ENCODE peak calls at places on chromosomes 5 and 9, in seven cellular contexts. Z, G, J, C, P, D and V are unnamed samples.

GRCh38 chr5:149782900-149783586 is 52.9 kb downstream of the PPARGC1B start:
- DNase-seq in C (no peak), D (no peak), Z (no peak), G (no peak), P (no peak), J (no peak), V (no peak)

GRCh38 chr5:171615201-171616001 is 170.2 kb upstream of the SMIM23 start:
- DNase-seq in D (no peak), Z (peak), P (no peak), G (no peak), C (peak), J (no peak), V (no peak)

GRCh38 chr9:106818034-106818433 is 44.9 kb upstream of the ZNF462 start:
- DNase-seq in D (no peak), Z (no peak), G (no peak), P (no peak), J (no peak), C (no peak), V (no peak)

GRCh38 chr5:99275128-99275527 is 346.3 kb upstream of the CHD1 start:
- DNase-seq in C (no peak), G (no peak), D (no peak), J (no peak), Z (no peak), P (no peak), V (no peak)

GRCh38 chr9:3088166-3088702 is 244.3 kb upstream of the PUM3 start:
- DNase-seq in D (no peak), Z (no peak), G (peak), C (no peak), J (no peak), P (no peak), V (no peak)

GRCh38 chr5:127761869-127762268 is 58.7 kb downstream of the CCDC192 start:
- DNase-seq in D (no peak), C (no peak), J (no peak), P (no peak), Z (no peak), G (no peak), V (no peak)

GRCh38 chr9:75448281-75448680 is 360.0 kb downstream of the OSTF1 start:
- DNase-seq in Z (no peak), C (no peak), D (no peak), G (no peak), J (no peak), P (no peak), V (no peak)

GRCh38 chr9:82583524-82583923 is 479.4 kb downstream of the RASEF start:
- DNase-seq in P (no peak), C (no peak), G (no peak), Z (no peak), D (peak), J (no peak), V (no peak)

GRCh38 chr5:105739732-105740131 is 1931.0 kb downstream of the EFNA5 start:
- DNase-seq in C (no peak), J (no peak), G (no peak), P (no peak), Z (no peak), D (no peak), V (no peak)
- TF ChIP-seq SIN3A in C (no peak), J (no peak), G (no peak), P (no peak), Z (no peak), D (no peak), V (no peak)

GRCh38 chr9:121839726-121840500 is 188.5 kb downstream of the DAB2IP start:
- DNase-seq in P (no peak), D (no peak), J (no peak), Z (no peak), C (no peak), G (no peak), V (peak)

GRCh38 chr9:121838757-121839669 is 187.6 kb downstream of the DAB2IP start:
- DNase-seq in C (no peak), D (no peak), P (no peak), Z (no peak), G (no peak), J (no peak), V (no peak)

GRCh38 chr9:121835581-121836381 is 184.3 kb downstream of the DAB2IP start:
- DNase-seq in D (no peak), C (no peak), P (no peak), G (no peak), J (no peak), Z (no peak), V (no peak)

GRCh38 chr9:121836382-121836885 is 185.0 kb downstream of the DAB2IP start:
- DNase-seq in D (no peak), C (no peak), J (no peak), G (no peak), P (no peak), Z (no peak), V (no peak)

DNA sequence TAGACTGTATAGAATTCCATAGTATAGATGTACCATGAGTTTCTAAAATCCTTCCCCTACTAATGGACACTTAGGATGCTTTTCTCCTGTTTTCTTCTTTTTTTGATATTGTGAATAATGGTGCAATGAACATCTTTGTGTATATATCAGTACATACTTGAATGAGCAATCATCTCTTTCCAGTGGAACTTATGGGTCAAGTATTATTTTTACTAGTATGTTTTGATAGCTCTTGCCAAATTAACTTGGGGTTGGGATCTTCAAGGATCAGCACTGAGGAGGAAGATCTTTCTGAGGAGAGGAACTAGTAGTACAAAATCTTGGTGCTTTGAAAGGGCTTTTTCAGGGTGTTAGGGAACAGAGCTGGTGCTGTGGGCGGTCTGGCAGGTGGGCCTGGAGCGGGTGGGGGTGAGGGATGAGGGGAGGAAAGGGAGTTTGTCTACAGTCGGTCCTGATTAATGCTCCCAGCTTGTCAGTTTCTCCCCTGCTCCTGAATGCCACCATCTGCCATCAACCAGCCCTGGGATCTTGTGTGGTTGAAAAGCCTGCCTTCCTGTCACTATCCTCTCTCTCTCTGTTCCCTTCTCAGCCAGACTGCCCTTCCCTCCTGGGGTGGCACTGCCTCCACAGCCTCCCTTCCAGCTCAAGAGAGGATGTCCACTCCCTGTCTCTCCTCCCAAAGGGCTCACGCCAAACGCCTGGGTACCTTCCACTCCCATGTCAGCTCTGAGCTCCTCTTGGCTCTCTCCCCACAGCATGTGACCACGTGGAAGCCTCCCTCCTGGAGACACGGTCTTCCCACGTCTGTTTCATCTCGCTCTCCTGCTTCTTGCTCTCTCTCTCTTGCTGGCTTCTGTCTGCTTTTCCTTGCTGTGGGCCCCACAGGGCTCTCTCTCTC is 185.9 kb downstream of the DAB2IP start:
- DNase-seq in G (no peak), C (no peak), J (no peak), D (no peak), Z (no peak), P (no peak), V (no peak)
- TF ChIP-seq SIN3A in G (no peak), C (no peak), J (no peak), D (no peak), Z (no peak), P (no peak), V (no peak)

DNA sequence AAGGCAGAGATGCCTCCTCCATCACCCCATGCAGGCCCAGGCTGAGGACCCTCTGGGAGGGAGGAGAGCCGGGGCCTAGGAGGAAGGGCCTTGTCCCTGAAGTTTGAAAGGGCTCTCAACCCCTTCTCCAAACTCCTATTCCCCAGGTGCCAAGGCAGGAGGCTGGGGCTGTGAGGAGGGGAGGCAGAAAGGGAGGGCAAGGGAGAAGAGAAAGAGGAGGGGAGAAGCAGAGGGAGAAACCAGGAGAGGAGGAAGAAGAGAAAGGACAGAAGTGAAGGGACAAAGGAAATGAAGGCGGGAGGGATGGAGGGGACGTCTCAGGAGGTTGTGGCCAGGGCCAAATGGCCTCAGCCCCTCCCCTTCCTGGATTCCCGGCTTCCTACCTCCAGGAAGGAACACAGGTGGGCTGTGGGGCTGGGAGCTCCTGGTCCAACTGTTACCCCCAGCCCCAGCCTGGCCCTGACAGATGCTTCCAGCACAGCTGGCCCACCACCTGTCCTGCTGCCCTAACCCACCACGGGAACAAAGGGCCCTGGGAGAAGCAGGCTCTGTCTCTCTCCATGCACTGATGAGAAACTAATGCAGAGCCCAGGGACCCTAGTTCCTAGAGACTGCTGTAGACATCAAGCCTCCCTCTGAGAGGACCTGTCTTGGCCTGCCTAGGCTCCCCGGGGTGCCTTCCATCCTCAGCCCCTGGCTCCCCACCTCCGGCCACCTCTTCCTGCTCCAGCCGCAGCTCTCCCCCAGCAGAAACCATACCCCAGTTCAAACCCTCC is 3.5 kb downstream of the DBN1 start:
- DNase-seq in J (no peak), C (no peak), P (no peak), D (no peak), Z (no peak), G (no peak), V (no peak)
- TF ChIP-seq SIN3A in J (no peak), C (no peak), P (no peak), D (no peak), Z (no peak), G (no peak), V (no peak)

GRCh38 chr9:120917989-120918630 is 8.5 kb downstream of the TRAF1 start:
- DNase-seq in P (no peak), C (no peak), Z (no peak), J (no peak), G (no peak), D (no peak), V (no peak)

GRCh38 chr9:120914953-120915352 is 11.6 kb downstream of the TRAF1 start:
- DNase-seq in D (no peak), Z (no peak), P (no peak), G (no peak), C (no peak), J (no peak), V (no peak)

GRCh38 chr9:120915854-120916495 is 10.6 kb downstream of the TRAF1 start:
- DNase-seq in J (no peak), Z (no peak), P (no peak), G (no peak), C (no peak), D (no peak), V (no peak)

GRCh38 chr9:120917285-120917684 is 9.3 kb downstream of the TRAF1 start:
- DNase-seq in D (no peak), J (no peak), G (no peak), P (no peak), C (no peak), Z (no peak), V (no peak)

GRCh38 chr9:120916573-120916972 is 10.0 kb downstream of the TRAF1 start:
- DNase-seq in G (no peak), D (no peak), P (no peak), C (peak), Z (no peak), J (no peak), V (no peak)
- TF ChIP-seq SIN3A in G (no peak), D (no peak), P (no peak), C (no peak), Z (no peak), J (no peak), V (no peak)

DNA sequence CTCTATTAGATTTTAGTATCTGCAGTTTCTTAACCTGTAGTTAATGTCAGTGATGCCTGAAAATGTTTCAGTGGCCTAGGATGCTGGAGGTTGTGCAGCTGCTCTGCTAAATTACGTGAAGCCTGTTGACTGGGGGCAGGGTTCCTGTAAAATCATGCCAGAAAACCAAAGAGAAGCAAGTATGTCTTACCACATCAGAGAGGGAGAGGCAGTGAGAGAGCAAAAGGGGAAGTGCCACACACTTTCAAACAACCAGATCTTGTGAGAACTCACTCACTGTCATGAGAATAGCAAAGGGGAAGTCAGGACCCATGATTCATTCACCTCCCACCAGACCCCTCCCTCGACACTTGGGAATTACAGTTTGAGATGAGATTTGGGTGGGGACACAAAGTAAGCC is 83.9 kb upstream of the CYLC2 start:
- DNase-seq in P (no peak), J (no peak), Z (no peak), D (no peak), C (no peak), G (no peak), V (no peak)
- TF ChIP-seq SIN3A in P (no peak), J (no peak), Z (no peak), D (no peak), C (no peak), G (no peak), V (no peak)

GRCh38 chr9:134994926-134995791 is 77.4 kb upstream of the FCN1 start:
- DNase-seq in C (no peak), G (no peak), D (no peak), J (no peak), Z (no peak), P (no peak), V (no peak)

GRCh38 chr9:134992755-134993124 is 75.0 kb upstream of the FCN1 start:
- DNase-seq in P (no peak), Z (no peak), C (no peak), G (no peak), J (no peak), D (no peak), V (no peak)

GRCh38 chr9:134995792-134996120 is 78.0 kb upstream of the FCN1 start:
- DNase-seq in J (no peak), Z (no peak), D (no peak), C (no peak), P (no peak), G (no peak), V (no peak)

GRCh38 chr9:134993416-134993815 is 75.7 kb upstream of the FCN1 start:
- DNase-seq in D (no peak), C (no peak), J (no peak), Z (no peak), G (no peak), P (no peak), V (no peak)

DNA sequence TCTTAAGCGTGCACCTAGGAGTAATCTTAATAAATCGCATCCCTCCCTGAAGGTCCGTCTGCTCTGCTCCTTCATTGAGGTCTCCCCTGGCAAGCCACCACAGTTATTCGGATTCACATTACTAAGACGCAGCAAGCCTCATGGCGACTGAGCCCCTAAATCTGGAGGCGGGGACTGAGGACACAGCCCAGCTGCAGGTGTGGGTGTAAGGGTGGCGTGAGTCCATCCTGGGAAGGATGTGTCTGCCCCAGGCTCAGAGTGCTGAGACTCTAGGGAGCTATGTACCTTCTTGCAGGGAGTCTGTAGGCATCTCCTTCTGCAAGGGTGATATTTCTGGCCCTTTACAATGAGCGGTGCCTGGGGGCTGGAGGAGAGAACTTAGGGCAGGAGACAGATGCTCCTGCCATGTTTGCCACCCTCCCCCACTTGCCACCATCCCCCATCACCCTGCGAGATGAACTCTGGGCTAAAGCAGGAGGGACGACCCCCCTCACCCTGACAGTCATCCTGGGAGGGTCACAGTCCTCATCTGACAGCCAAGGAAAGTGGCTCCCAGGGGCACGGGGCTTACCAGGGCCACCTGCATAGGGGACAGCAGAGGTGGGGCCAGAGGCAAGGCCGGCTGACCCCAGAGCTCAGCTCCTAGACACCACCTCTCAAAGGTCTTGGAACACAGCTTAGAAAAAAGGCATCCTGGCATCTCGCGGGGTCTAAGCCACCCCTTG is 76.4 kb upstream of the FCN1 start:
- DNase-seq in D (no peak), P (no peak), G (no peak), J (no peak), Z (no peak), C (no peak), V (no peak)
- TF ChIP-seq SIN3A in D (no peak), P (no peak), G (no peak), J (no peak), Z (no peak), C (no peak), V (no peak)

DNA sequence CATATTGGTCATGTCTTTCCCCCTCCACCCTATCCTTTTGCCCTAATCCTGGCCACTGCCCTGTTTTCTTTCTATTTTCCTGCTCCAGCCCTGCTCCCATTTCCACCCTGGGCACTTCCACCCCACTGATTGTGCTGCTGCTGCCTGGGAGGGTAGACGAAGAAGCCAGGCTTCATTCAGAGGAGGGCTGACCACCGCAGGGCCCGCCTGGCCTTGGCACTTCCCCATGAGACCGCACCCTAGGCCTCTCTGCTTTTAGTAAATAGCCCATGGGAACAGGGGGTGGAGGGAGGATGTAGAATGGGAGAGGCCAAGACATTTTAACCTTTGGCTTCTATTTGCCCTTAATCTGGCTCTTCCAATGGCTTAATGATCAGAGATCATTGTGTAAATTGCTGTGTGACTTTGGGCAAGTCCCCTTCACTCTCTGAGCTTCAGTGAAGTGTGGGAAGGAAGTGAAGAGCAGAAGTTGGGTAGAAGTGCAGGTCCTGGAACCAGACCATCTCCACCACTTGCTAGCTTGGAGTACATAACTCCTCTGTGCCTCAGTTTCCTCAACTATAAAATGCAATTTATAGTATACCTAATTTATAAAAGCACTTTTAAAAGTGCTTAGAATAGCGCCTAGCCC is 13.6 kb upstream of the GPX3 start:
- DNase-seq in J (no peak), C (no peak), P (no peak), Z (no peak), D (no peak), G (no peak), V (no peak)
- TF ChIP-seq SIN3A in J (no peak), C (no peak), P (no peak), Z (no peak), D (no peak), G (no peak), V (no peak)

DNA sequence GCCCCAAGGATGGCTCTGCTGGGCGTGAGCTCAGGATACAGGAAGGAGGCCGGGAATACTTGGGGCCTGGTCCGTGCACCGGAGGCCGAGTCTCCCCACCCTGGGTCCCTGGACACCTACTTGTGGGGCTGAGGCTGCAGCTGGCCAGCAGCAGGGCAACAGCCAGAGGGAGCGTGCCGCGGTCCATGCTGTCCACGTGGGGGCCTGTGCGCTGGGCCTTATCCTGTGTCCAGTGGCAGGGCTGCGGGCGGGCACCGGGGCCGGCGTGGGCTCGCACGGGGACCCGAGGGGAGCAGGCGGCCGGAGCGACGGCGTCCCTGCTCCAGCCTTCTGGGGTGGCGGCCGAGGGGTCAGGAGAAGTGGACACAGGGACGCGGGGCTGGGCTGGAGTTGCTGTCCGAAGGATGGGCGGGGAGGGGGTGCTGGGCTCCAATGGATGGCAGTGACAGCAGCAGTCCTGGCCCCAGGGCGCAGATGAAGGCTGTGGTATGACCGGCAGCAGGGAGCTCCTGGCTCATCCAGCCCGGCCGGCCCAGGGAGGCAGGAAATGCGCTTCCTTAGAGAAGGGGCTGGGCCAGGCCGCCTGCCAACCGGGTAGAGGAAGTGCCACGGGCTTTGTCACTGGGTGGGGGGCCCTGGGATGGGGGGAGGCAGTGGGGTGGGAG is at the start of gene ENG:
- DNase-seq in G (no peak), D (no peak), P (no peak), Z (no peak), J (no peak), C (peak), V (no peak)
- TF ChIP-seq SIN3A in G (no peak), D (no peak), P (no peak), Z (no peak), J (no peak), C (peak), V (no peak)